ENCODE peak calls at places on chromosomes 11 and 22, in six cellular contexts. F, R, M, Y, K and B are unnamed samples.
A peak's percentile ranks its signal among the peaks of the same experiment; 100 is the strongest.

GRCh38 chr11:124581817-124582216 is 12.0 kb downstream of the OR8A1 start:
- DNase-seq in F (no peak), R (no peak), M (no peak), Y (no peak), K (no peak), B (no peak)

GRCh38 chr11:17333799-17334586 is 17.6 kb upstream of the NCR3LG1 start:
- DNase-seq in F (no peak), R (no peak), M (no peak), Y (no peak), K (no peak), B (no peak)

GRCh38 chr11:37988031-37988430 is 1390.0 kb upstream of the RAG2 start:
- DNase-seq in F (peak; percentile 17), R (no peak), M (no peak), Y (no peak), K (peak; percentile 28), B (peak; percentile 44)

GRCh38 chr11:126956664-126957063 is 43.9 kb downstream of the KIRREL3 start:
- DNase-seq in F (no peak), R (no peak), M (no peak), Y (no peak), K (no peak), B (no peak)

GRCh38 chr22:37632174-37633081 is 7.0 kb upstream of the SH3BP1 start:
- DNase-seq in F (no peak), R (no peak), M (no peak), Y (no peak), K (no peak), B (no peak)

GRCh38 chr11:2234963-2235362 is 35.4 kb downstream of the ASCL2 start:
- DNase-seq in F (no peak), R (no peak), M (peak; percentile 50), Y (no peak), K (no peak), B (no peak)

GRCh38 chr11:45041556-45041955 is 90.9 kb upstream of the TP53I11 start:
- DNase-seq in F (no peak), R (no peak), M (no peak), Y (no peak), K (no peak), B (no peak)

GRCh38 chr11:128497057-128497957 is 90.1 kb downstream of the ETS1 start:
- DNase-seq in F (peak; percentile 99), R (peak; percentile 97), M (peak; percentile 29), Y (no peak), K (peak; percentile 57), B (no peak)

GRCh38 chr11:2135648-2136201 is 3.5 kb downstream of the IGF2 start:
- DNase-seq in F (no peak), R (no peak), M (no peak), Y (no peak), K (no peak), B (no peak)

GRCh38 chr11:3796796-3797328 is 492 bp downstream of the NUP98 start:
- DNase-seq in F (no peak), R (no peak), M (no peak), Y (no peak), K (no peak), B (no peak)

GRCh38 chr11:61775606-61776554 is 16.5 kb downstream of the TMEM258 start:
- DNase-seq in F (no peak), R (no peak), M (no peak), Y (no peak), K (peak; percentile 31), B (no peak)

GRCh38 chr11:83157755-83158473 is 983 bp downstream of the PCF11 start:
- DNase-seq in F (peak; percentile 33), R (peak; percentile 40), M (peak; percentile 51), Y (peak; percentile 35), K (peak; percentile 47), B (no peak)

GRCh38 chr22:25021976-25022711 is 69.6 kb downstream of the KIAA1671 start:
- DNase-seq in F (no peak), R (no peak), M (no peak), Y (no peak), K (no peak), B (no peak)

GRCh38 chr11:71507102-71507501 is 20.0 kb upstream of the KRTAP5-7 start:
- DNase-seq in F (no peak), R (no peak), M (no peak), Y (no peak), K (no peak), B (no peak)

DNA sequence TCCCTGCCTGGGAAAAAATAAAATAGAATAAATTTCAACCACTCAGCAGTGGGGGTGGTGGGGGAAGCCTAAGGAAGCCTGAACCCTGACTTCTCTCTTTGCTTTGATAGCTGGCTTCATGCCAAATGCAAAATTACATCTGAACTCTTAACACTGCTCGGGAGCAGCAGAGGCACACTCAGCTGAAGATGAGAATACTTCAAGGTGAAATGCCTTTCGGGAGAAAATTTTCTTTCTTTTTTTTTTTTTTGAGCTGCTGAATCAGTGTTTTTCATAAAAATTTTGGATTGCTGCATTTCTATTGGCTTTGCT is 1272.4 kb downstream of the LRRC4C start:
- DNase-seq in F (no peak), R (no peak), M (no peak), Y (no peak), K (no peak), B (no peak)
- H3K27ac ChIP-seq in F (no peak overlapping the region), R (no peak overlapping the region), M (no peak overlapping the region), Y (no peak overlapping the region), K (no peak overlapping the region), B (no peak overlapping the region)

GRCh38 chr22:22933807-22934542 is 46.4 kb downstream of the IGLL5 start:
- DNase-seq in F (no peak), R (no peak), M (no peak), Y (no peak), K (no peak), B (no peak)

GRCh38 chr22:22934543-22935055 is 47.0 kb downstream of the IGLL5 start:
- DNase-seq in F (no peak), R (no peak), M (no peak), Y (no peak), K (no peak), B (no peak)

GRCh38 chr22:22932512-22932941 is 44.9 kb downstream of the IGLL5 start:
- DNase-seq in F (no peak), R (no peak), M (no peak), Y (no peak), K (no peak), B (no peak)

GRCh38 chr22:22931557-22932270 is 44.1 kb downstream of the IGLL5 start:
- DNase-seq in F (no peak), R (no peak), M (no peak), Y (no peak), K (no peak), B (no peak)

GRCh38 chr22:22933100-22933806 is 45.6 kb downstream of the IGLL5 start:
- DNase-seq in F (no peak), R (no peak), M (no peak), Y (no peak), K (no peak), B (no peak)
- H3K9ac ChIP-seq in F (no peak overlapping the region), R (no peak overlapping the region), M (no peak overlapping the region), Y (peak overlapping the region; percentile 60), K (no peak overlapping the region), B (no peak overlapping the region)

GRCh38 chr11:46121328-46121723 is at the start of gene PHF21A:
- DNase-seq in F (peak; percentile 93), R (peak; percentile 81), M (peak; percentile 92), Y (peak; percentile 88), K (peak; percentile 92), B (peak; percentile 70)

GRCh38 chr11:46120711-46121327 is 435 bp downstream of the PHF21A start:
- DNase-seq in F (peak; percentile 78), R (no peak), M (peak; percentile 83), Y (peak; percentile 73), K (peak; percentile 73), B (peak; percentile 69)

GRCh38 chr11:46121724-46122477 is 647 bp upstream of the PHF21A start:
- DNase-seq in F (peak; percentile 95), R (peak; percentile 75), M (peak; percentile 80), Y (peak; percentile 84), K (peak; percentile 79), B (peak; percentile 78)

GRCh38 chr11:46125284-46125683 is 4.0 kb upstream of the PHF21A start:
- DNase-seq in F (no peak), R (no peak), M (no peak), Y (no peak), K (no peak), B (no peak)

GRCh38 chr11:46122955-46123354 is 1.7 kb upstream of the PHF21A start:
- DNase-seq in F (peak; percentile 53), R (peak; percentile 29), M (no peak), Y (no peak), K (no peak), B (no peak)
- H3K27ac ChIP-seq in F (no peak overlapping the region), R (no peak overlapping the region), M (no peak overlapping the region), Y (no peak overlapping the region), K (peak overlapping the region; percentile 84), B (no peak overlapping the region)

DNA sequence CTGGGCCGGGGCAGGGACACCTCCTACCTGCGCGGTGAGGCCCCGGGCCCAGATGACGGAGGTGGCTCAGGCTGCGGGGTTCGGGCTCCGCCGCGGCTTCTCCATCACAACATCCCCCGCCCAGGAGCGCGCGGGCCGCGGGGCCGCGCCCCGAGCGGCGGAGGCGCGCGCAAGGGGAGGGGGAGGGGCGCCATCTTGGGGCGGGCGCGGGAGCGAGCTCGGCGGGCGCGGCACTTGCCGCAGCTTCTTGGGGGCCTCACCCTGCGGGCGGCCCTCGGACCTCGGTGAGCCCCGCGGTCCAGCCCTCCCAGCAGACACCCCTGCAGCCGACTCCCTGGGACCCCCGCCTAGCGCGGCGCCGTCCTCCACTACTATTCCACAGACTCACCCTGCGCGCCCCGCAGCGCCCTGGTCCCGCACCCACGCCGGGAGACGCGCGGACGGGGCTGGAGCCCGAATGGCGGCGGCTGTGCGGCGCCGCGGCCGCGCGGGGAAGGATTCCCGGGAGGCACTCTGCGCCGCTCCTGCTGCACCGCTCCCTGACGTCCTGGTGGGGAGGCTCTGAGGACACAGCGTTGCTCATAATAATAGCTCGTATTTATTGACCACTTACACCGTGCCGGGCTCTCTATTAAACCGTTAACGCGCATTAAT is at the start of gene APBB1:
- DNase-seq in F (peak; percentile 48), R (peak; percentile 63), M (peak; percentile 66), Y (peak; percentile 75), K (peak; percentile 96), B (no peak)
- H3K9ac ChIP-seq in F (peak within 1 kb of the TSS; percentile 91), R (peak within 1 kb of the TSS; percentile 67), M (no peak within 1 kb of the TSS), Y (peak within 1 kb of the TSS; percentile 93), K (peak within 1 kb of the TSS; percentile 78), B (peak within 1 kb of the TSS; percentile 76)

DNA sequence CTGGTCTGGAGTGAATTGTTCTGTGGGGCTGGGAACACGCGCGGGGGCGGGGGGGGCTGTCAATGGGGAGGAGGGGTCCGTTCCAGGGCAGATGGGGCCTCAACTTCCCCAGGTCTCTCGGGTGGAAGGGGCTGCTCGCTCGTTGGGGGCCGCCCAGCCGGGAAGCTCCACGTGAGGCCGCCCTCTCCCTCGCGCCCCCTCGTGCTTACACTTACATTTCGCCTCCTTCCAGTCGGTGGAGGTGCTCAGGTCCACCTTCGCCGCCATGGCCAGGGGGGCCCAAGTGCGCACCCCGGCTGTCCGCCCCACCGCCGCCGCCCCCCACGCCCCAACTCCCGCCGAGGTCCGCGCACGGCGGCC is 451 bp downstream of the MACROD1 start:
- DNase-seq in F (no peak), R (peak; percentile 18), M (no peak), Y (no peak), K (no peak), B (no peak)
- H3K27ac ChIP-seq in F (peak overlapping the region; percentile 22), R (peak overlapping the region; percentile 76), M (no peak overlapping the region), Y (no peak overlapping the region), K (no peak overlapping the region), B (no peak overlapping the region)

GRCh38 chr22:21682385-21683175 is 16.8 kb downstream of the PPIL2 start:
- DNase-seq in F (no peak), R (no peak), M (no peak), Y (no peak), K (no peak), B (no peak)
- H3K9ac ChIP-seq in F (no peak overlapping the region), R (no peak overlapping the region), M (no peak overlapping the region), Y (peak overlapping the region; percentile 44), K (no peak overlapping the region), B (no peak overlapping the region)